ENCODE peak calls at places on chromosomes 5 and 9, in five cellular contexts. L is mesenchymal stem cell, Q is H9, W is IMR-90, M is neuronal stem cell. A is an unnamed sample.

GRCh38 chr9:105318729-105319513 is 74.5 kb downstream of the SLC44A1 start:
- DNase-seq in L (no peak), Q (no peak), W (no peak), M (no peak), A (no peak)

GRCh38 chr5:56406838-56407237 is 173.7 kb upstream of the ANKRD55 start:
- DNase-seq in L (no peak), Q (no peak), W (peak; percentile 43), M (no peak), A (no peak)

GRCh38 chr5:74866653-74867162 is 521 bp upstream of the FAM169A start:
- DNase-seq in L (no peak), Q (peak; percentile 61), W (no peak), M (peak; percentile 55), A (peak; percentile 87)

GRCh38 chr9:83681490-83681889 is 26.3 kb downstream of the UBQLN1 start:
- DNase-seq in L (no peak), Q (no peak), W (no peak), M (no peak), A (no peak)

GRCh38 chr5:155049569-155050383 is 36.2 kb downstream of the KIF4B start:
- DNase-seq in L (peak; percentile 12), Q (peak; percentile 76), W (peak; percentile 4), M (no peak), A (peak; percentile 86)

GRCh38 chr5:96610747-96611146 is 51.4 kb upstream of the CAST start:
- DNase-seq in L (no peak), Q (no peak), W (no peak), M (no peak), A (no peak)

GRCh38 chr5:119271758-119272730 is 83.8 kb upstream of the TNFAIP8 start:
- DNase-seq in L (no peak), Q (no peak), W (no peak), M (no peak), A (no peak)

GRCh38 chr9:116716441-116716840 is 29.3 kb downstream of the TRIM32 start:
- DNase-seq in L (no peak), Q (no peak), W (no peak), M (no peak), A (peak; percentile 46)

GRCh38 chr5:134567651-134568338 is 42.3 kb downstream of the JADE2 start:
- DNase-seq in L (peak; percentile 84), Q (no peak), W (peak; percentile 82), M (no peak), A (no peak)

GRCh38 chr9:90340421-90340820 is 302.2 kb downstream of the DIRAS2 start:
- DNase-seq in L (peak; percentile 84), Q (no peak), W (peak; percentile 46), M (no peak), A (no peak)

GRCh38 chr9:123940721-123941534 is 11.0 kb upstream of the DENND1A start:
- DNase-seq in L (no peak), Q (no peak), W (no peak), M (no peak), A (no peak)

GRCh38 chr9:21252727-21253547 is 13.1 kb upstream of the IFNA14 start:
- DNase-seq in L (peak; percentile 48), Q (no peak), W (peak; percentile 14), M (peak; percentile 29), A (peak; percentile 59)

GRCh38 chr5:167415779-167416761 is 875.4 kb upstream of the WWC1 start:
- DNase-seq in L (no peak), Q (no peak), W (no peak), M (no peak), A (no peak)

GRCh38 chr9:21608200-21608599 is 126.1 kb upstream of the IFNE start:
- DNase-seq in L (no peak), Q (no peak), W (no peak), M (no peak), A (no peak)

GRCh38 chr5:15601274-15601673 is 101.3 kb downstream of the FBXL7 start:
- DNase-seq in L (no peak), Q (no peak), W (peak; percentile 13), M (no peak), A (peak; percentile 38)

GRCh38 chr5:164573397-164573796 is 1068.0 kb downstream of the MAT2B start:
- DNase-seq in L (no peak), Q (no peak), W (no peak), M (no peak), A (no peak)

GRCh38 chr9:112333639-112334318 is 360 bp upstream of the PTBP3 start:
- DNase-seq in L (peak; percentile 95), Q (peak; percentile 95), W (peak; percentile 95), M (peak; percentile 97), A (peak; percentile 97)

GRCh38 chr5:147831465-147831864 is at the start of gene SPINK1:
- DNase-seq in L (no peak), Q (no peak), W (no peak), M (no peak), A (no peak)

GRCh38 chr9:121858788-121859187 is 207.4 kb downstream of the DAB2IP start:
- DNase-seq in L (no peak), Q (no peak), W (no peak), M (no peak), A (peak; percentile 48)

DNA sequence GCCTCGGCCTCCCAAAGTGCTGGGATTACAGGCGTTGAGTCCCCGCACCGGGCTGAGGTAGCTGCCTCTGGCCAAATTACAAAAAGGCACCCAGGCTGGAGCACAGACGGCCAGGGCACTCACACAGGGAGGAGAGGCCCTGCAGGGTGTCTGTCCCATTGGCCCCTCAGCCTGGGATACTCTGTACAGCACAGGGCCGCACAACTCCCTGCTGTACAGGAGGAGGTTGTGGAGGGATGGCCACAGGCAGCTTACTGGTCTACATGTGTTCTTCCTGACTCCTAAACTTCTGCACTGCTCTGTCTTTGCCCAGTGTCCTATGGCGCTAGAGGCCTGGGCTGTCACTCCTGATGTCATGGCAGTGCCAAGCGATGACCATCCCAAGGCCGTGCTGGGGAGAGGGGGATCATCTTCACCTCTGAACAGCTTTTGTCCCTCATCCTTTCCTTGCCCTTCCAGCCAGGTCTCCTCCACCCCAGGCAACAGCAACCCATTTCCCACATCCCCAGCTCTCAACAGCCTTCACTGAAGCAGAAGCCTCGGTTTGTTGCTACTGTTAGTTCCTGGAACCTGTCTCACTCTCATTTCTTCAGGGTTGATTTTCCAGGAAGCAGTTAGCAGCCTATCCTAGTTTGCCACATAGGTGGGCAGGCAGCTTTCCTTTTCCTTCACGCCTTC is 1.8 kb upstream of the CNOT6 start:
- DNase-seq in L (no peak), Q (no peak), W (no peak), M (no peak), A (no peak)
- H2BK15ac ChIP-seq in L (no peak overlapping the region), Q (no peak overlapping the region), W (no peak overlapping the region), M (no peak overlapping the region), A (no peak overlapping the region)

DNA sequence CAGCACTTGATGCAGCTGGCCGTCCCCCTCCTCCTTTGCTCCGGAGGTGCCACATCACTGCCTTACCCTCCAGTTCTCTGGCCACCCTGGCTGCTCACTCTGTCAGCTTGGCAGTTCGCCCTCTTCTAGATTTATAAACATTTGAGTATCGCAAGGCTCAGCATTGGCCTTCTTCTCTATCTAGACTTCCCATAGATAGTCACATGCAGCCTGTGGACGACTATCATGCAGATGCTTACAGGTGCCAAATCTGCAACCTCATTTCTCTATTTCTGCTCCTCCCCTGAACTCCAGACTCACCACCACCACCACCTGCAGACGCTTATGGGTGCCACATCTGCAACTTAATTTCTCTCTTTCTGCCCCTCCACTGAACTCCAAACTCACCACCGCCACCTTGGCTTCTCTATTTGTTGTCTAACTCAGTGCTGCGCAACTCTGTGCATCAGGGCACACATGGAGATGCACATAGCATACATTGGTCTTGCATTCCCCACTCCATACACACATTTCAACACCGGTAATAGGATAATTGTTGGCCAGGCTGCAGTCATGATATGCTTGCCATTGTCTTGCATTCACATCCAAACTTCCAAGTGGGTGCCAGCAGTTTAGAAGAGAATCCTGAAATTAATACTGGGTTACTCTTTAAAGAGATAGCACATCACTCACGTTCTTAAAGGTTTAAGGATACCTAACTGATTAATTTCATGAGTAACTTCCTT is 1.9 kb upstream of the DAP start:
- DNase-seq in L (no peak), Q (no peak), W (peak; percentile 62), M (no peak), A (no peak)
- H3K27ac ChIP-seq in L (no peak overlapping the region), Q (no peak overlapping the region), W (peak overlapping the region; percentile 46), M (no peak overlapping the region), A (no peak overlapping the region)

GRCh38 chr5:43664641-43665040 is 61.7 kb downstream of the NNT start:
- DNase-seq in L (no peak), Q (no peak), W (peak; percentile 22), M (no peak), A (no peak)
- H3K9ac ChIP-seq in L (peak overlapping the region; percentile 56), Q (no peak overlapping the region), W (no peak overlapping the region), M (no peak overlapping the region), A (no peak overlapping the region)

GRCh38 chr5:139392678-139393496 is 2.0 kb downstream of the PROB1 start:
- DNase-seq in L (peak; percentile 64), Q (peak; percentile 91), W (no peak), M (no peak), A (peak; percentile 91)

GRCh38 chr5:139392324-139392677 is 2.6 kb upstream of the MZB1 start:
- DNase-seq in L (no peak), Q (no peak), W (no peak), M (no peak), A (no peak)

GRCh38 chr5:139389701-139390638 is at the start of gene MZB1:
- DNase-seq in L (no peak), Q (no peak), W (no peak), M (no peak), A (no peak)

GRCh38 chr5:139391570-139392323 is 2.0 kb upstream of the MZB1 start:
- DNase-seq in L (no peak), Q (no peak), W (peak; percentile 28), M (no peak), A (no peak)

DNA sequence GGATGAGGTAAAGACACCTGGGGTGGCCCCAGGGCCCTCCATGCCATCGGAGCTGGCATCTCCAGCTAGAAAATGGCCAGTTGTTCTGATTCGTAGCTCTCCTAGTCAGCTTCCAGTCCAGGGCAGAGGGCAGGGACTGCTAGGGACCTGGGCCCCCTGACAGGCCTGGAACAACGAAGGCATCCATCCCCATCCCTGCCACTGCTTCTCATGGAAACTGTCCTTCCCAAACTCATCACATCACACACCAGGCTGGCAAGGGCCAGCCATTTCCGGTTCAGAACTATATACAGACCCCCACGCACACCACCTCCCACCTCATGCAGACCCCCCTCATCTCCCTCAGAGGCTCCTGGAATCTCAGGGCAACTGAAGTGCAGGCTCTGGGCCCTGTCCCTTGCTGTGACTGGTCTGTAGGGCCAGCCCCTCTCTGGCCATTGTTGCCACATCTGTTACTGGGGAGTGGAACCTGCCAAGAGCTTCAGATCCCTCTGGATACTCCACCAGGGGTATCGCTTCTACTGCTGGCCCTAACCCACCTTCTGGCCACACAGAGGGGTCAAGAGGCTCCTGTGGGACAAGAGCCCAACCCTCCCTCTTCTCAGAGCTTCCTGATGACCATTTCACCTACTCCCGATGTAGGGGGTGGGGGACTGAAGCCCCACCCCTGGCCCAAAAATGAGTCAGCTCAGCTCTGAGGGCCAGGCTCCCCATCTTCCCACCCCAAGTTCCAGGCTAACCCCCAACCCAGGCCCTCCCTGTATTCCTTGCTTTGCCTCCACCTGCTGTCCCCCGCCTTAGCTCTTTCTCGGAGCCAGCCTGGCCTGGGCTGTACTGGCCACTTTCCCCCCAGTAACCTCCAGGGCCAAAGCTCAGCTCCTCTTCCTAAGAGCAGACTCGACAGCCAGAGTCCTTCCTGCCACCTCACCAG is 1.2 kb upstream of the MZB1 start:
- DNase-seq in L (no peak), Q (no peak), W (no peak), M (no peak), A (no peak)
- H2BK15ac ChIP-seq in L (no peak overlapping the region), Q (no peak overlapping the region), W (no peak overlapping the region), M (peak overlapping the region; percentile 60), A (no peak overlapping the region)

DNA sequence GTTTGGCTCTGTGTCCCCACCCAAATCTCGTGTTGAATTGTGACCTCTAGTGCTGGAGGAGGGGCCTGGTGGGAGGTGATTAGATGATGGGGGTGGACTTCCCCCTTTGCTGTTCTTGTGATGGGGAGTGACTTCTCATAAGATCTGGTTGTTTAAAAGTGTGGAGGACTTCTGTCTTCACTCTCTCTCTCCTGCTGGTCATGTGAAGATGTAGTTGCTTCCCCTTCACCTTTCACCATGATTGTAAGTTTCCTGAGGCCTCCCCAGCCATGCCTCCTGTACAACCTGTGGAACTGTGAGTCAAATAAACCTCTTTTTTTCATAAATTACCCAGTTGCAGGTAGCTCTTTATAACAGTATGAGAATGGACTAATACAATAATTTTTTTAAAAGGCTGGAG is 10.6 kb upstream of the MYO10 start:
- DNase-seq in L (no peak), Q (no peak), W (no peak), M (no peak), A (no peak)
- H3K27ac ChIP-seq in L (no peak overlapping the region), Q (no peak overlapping the region), W (no peak overlapping the region), M (no peak overlapping the region), A (no peak overlapping the region)

A was measured in mesendoderm.